ENCODE peak calls at places on chromosomes 11 and 22, in four cellular contexts. U is HAP-1, H is neuronal stem cell, B is kidney. N is an unnamed sample.

GRCh38 chr22:26159886-26160285 is 9.4 kb upstream of the SEZ6L start:
- DNase-seq in B (no peak), U (no peak), H (no peak), N (no peak)

GRCh38 chr11:105046898-105047579 is 1.9 kb upstream of the CARD16 start:
- DNase-seq in U (no peak), H (no peak), B (no peak), N (peak; percentile 52)

GRCh38 chr11:11407065-11407737 is 54.2 kb upstream of the CSNK2A3 start:
- DNase-seq in U (no peak), B (no peak), H (no peak), N (no peak)

GRCh38 chr11:120115272-120116000 is 22.5 kb downstream of the TRIM29 start:
- DNase-seq in U (no peak), B (no peak), H (no peak), N (no peak)

GRCh38 chr22:20517422-20517821 is 10.0 kb downstream of the MED15 start:
- DNase-seq in B (peak; percentile 36), U (no peak), H (no peak), N (no peak)

GRCh38 chr11:66081505-66081904 is 11.4 kb downstream of the PACS1 start:
- DNase-seq in B (no peak), H (no peak), U (no peak), N (no peak)

GRCh38 chr22:38951734-38952133 is 5.7 kb upstream of the APOBEC3A start:
- DNase-seq in B (no peak), H (no peak), U (no peak), N (no peak)

GRCh38 chr22:20589614-20590476 is 82.4 kb downstream of the MED15 start:
- DNase-seq in H (no peak), B (no peak), U (no peak), N (peak; percentile 35)

GRCh38 chr11:1734571-1735081 is 15.8 kb downstream of the IFITM10 start:
- DNase-seq in B (no peak), U (no peak), H (no peak), N (no peak)

GRCh38 chr22:35376728-35377472 is 4.0 kb upstream of the HMOX1 start:
- DNase-seq in H (peak; percentile 95), B (peak; percentile 97), U (peak; percentile 91), N (peak; percentile 97)

GRCh38 chr22:46969961-46970360 is 207.5 kb downstream of the TBC1D22A start:
- DNase-seq in U (no peak), B (no peak), H (no peak), N (no peak)

GRCh38 chr22:48417143-48418070 is 1410.3 kb downstream of the BRD1 start:
- DNase-seq in H (no peak), U (no peak), B (peak; percentile 63), N (no peak)

GRCh38 chr22:17198188-17199130 is 20.8 kb downstream of the ADA2 start:
- DNase-seq in H (peak; percentile 90), B (peak; percentile 75), U (peak; percentile 86), N (no peak)

GRCh38 chr11:707817-708420 is 1.9 kb downstream of the EPS8L2 start:
- DNase-seq in B (peak; percentile 93), H (no peak), U (no peak), N (peak; percentile 87)

GRCh38 chr11:117703209-117703608 is 93.8 kb downstream of the DSCAML1 start:
- DNase-seq in B (no peak), U (no peak), H (no peak), N (peak; percentile 77)

GRCh38 chr11:126543691-126544090 is 188.2 kb downstream of the ST3GAL4 start:
- DNase-seq in U (no peak), B (no peak), H (no peak), N (no peak)

GRCh38 chr11:34274712-34275398 is 83.0 kb downstream of the ABTB2 start:
- DNase-seq in H (no peak), U (no peak), B (peak; percentile 96), N (peak; percentile 69)

GRCh38 chr11:106086850-106087249 is 9.4 kb downstream of the AASDHPPT start:
- DNase-seq in B (no peak), H (no peak), U (no peak), N (no peak)

GRCh38 chr22:26367402-26368245 is 61.4 kb upstream of the ASPHD2 start:
- DNase-seq in H (peak; percentile 65), U (peak; percentile 36), B (no peak), N (peak; percentile 45)

GRCh38 chr11:46850829-46851380 is 4.8 kb upstream of the CKAP5 start:
- DNase-seq in H (no peak), U (peak; percentile 85), B (no peak), N (no peak)

GRCh38 chr11:77065878-77066228 is 918 bp upstream of the CAPN5 start:
- DNase-seq in B (peak; percentile 78), U (no peak), H (peak; percentile 17), N (peak; percentile 48)

GRCh38 chr11:69509846-69510390 is 28.5 kb downstream of the LINC01488 start:
- DNase-seq in B (no peak), U (no peak), H (no peak), N (peak; percentile 33)

GRCh38 chr11:33438311-33438710 is 181.1 kb downstream of the HIPK3 start:
- DNase-seq in H (no peak), U (no peak), B (no peak), N (no peak)

GRCh38 chr11:60810151-60810550 is 25.0 kb downstream of the MS4A10 start:
- DNase-seq in H (no peak), U (no peak), B (no peak), N (no peak)

GRCh38 chr22:45233386-45233785 is 7.3 kb downstream of the KIAA0930 start:
- DNase-seq in U (no peak), B (no peak), H (no peak), N (no peak)

GRCh38 chr22:50576070-50576469 is 2.2 kb downstream of the CPT1B start:
- DNase-seq in B (no peak), H (no peak), U (peak; percentile 17), N (peak; percentile 67)

GRCh38 chr11:107018274-107018901 is at the start of gene GUCY1A2:
- DNase-seq in U (no peak), B (peak; percentile 82), H (peak; percentile 38), N (no peak)

GRCh38 chr11:120682866-120683265 is 171.3 kb downstream of the GRIK4 start:
- DNase-seq in H (no peak), U (no peak), B (no peak), N (peak; percentile 5)

GRCh38 chr11:67006029-67006884 is 16.7 kb upstream of the SYT12 start:
- DNase-seq in H (no peak), U (peak; percentile 57), B (no peak), N (peak; percentile 83)

GRCh38 chr11:112822478-112823274 is 138.5 kb upstream of the NCAM1 start:
- DNase-seq in H (no peak), B (no peak), U (no peak), N (no peak)

GRCh38 chr11:116829525-116830183 is at the start of gene APOC3:
- DNase-seq in H (no peak), U (no peak), B (no peak), N (peak; percentile 93)

GRCh38 chr11:16469968-16470367 is 113.6 kb upstream of the SOX6 start:
- DNase-seq in H (no peak), B (no peak), U (peak; percentile 47), N (no peak)
- H3K4me1 ChIP-seq in H (peaks cover 8% of the 10 kb centered on the region), B (no peaks in the 10 kb centered on the region), U (peaks cover 37% of the 10 kb centered on the region), N (peaks cover 19% of the 10 kb centered on the region)

GRCh38 chr11:43984039-43984438 is 41.6 kb downstream of the C11orf96 start:
- DNase-seq in U (no peak), H (no peak), B (no peak), N (no peak)

GRCh38 chr11:43986327-43986726 is 43.9 kb downstream of the C11orf96 start:
- DNase-seq in U (no peak), H (no peak), B (no peak), N (no peak)

GRCh38 chr11:43985386-43985752 is 42.9 kb downstream of the C11orf96 start:
- DNase-seq in U (no peak), H (no peak), B (no peak), N (no peak)

GRCh38 chr11:43983221-43983795 is 40.9 kb downstream of the C11orf96 start:
- DNase-seq in H (no peak), B (no peak), U (no peak), N (no peak)

GRCh38 chr11:43984519-43985385 is 42.3 kb downstream of the C11orf96 start:
- DNase-seq in U (no peak), B (peak; percentile 84), H (no peak), N (peak; percentile 55)
- H3K4me1 ChIP-seq in U (peaks cover 8% of the 10 kb centered on the region), B (peaks cover 24% of the 10 kb centered on the region), H (no peaks in the 10 kb centered on the region), N (peaks cover 10% of the 10 kb centered on the region)

GRCh38 chr11:10304495-10305261 is at the start of gene ADM:
- DNase-seq in B (peak; percentile 96), U (peak; percentile 83), H (peak; percentile 74), N (peak; percentile 95)
- H3K4me1 ChIP-seq in B (peaks cover 22% of the 10 kb centered on the region), U (peaks cover 15% of the 10 kb centered on the region), H (peaks cover 12% of the 10 kb centered on the region), N (peaks cover 24% of the 10 kb centered on the region)

GRCh38 chr11:129192150-129192549 is at the start of gene ARHGAP32:
- DNase-seq in H (no peak), B (no peak), U (no peak), N (no peak)

GRCh38 chr11:129184581-129184980 is 7.5 kb downstream of the ARHGAP32 start:
- DNase-seq in U (peak; percentile 90), B (no peak), H (no peak), N (no peak)

GRCh38 chr11:129191649-129192048 is 476 bp downstream of the ARHGAP32 start:
- DNase-seq in H (no peak), U (no peak), B (no peak), N (no peak)

GRCh38 chr11:129189646-129190045 is 2.5 kb downstream of the ARHGAP32 start:
- DNase-seq in B (no peak), H (no peak), U (no peak), N (no peak)

DNA sequence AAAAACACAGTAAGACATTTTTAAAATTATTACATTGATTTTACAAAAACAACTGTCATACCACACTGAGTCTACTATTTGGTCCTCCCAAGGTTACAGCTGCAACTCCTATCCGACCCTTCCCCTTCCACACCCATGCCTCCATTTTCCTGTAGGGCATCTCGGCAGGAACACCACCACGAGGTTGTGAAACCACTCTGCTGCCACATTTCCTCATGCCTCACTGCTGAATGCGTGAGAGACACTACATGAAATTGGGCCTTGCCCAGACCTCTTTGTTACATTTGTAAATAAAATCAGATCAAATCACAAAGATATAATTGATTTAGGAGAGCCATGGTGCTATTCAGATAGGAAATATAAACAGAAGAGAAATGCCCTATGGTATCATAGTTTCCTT is 2.0 kb downstream of the ARHGAP32 start:
- DNase-seq in B (no peak), U (no peak), H (no peak), N (no peak)
- H3K4me1 ChIP-seq in B (no peaks in the 10 kb centered on the region), U (peaks cover 24% of the 10 kb centered on the region), H (peaks cover 2% of the 10 kb centered on the region), N (peaks cover 26% of the 10 kb centered on the region)

DNA sequence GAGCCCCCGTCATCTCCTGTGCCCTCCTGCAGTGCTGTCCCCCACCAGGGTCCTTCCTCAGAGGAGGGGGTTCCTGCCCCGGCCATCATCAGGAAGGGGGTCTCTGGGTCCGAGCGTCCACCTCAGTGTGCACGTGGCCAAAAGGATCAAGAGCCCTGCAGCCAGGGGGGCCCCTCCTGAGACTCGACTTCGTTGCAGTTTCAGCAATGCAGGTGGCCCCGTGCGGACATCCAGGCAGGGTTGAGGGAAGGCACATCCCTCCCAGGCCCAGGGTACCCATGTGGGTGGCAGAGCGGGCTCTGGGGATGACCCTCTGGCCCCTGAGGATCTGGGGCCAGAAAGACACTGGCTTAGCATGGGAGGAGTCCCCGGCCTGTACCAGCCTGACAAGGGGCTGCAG is 41.3 kb downstream of the LRP5 start:
- DNase-seq in U (no peak), B (no peak), H (no peak), N (no peak)
- H3K4me1 ChIP-seq in U (no peaks in the 10 kb centered on the region), B (peaks cover 34% of the 10 kb centered on the region), H (peaks cover 5% of the 10 kb centered on the region), N (peaks cover 13% of the 10 kb centered on the region)

DNA sequence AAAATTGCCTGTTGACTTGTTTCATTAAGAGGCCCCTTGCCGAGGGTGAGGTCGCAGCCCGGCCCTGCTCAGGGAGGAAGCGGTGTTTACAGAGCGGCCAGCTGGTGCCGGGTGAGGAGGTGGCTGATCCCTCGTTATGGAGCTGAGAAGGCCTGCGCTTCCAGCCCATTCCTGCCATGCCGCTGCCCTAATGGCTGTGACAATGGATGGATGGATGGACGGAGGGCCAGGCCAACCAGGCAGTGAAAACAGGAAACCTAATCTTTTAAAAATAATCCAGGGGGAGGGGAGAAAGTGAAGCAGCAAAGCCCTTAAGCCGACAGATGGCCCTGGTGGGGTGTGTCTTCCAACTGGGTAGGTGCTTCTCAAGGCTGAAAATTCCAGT is 38.5 kb downstream of the BCR start:
- DNase-seq in H (no peak), U (no peak), B (peak; percentile 92), N (no peak)
- H3K4me1 ChIP-seq in H (peaks cover 30% of the 10 kb centered on the region), U (no peaks in the 10 kb centered on the region), B (peaks cover 71% of the 10 kb centered on the region), N (peaks cover 44% of the 10 kb centered on the region)

N was measured in Caco-2.